ENCODE peak calls at places on chromosomes 3 and 15, in six cellular contexts. G is HL-60, M is sigmoid colon, C is stomach, N is GM12891, T is H1. F is an unnamed sample.

GRCh38 chr3:142844339-142844977 is 44.4 kb downstream of the PCOLCE2 start:
- DNase-seq in T (no peak), M (no peak), C (no peak), G (peak; percentile 34), N (no peak), F (no peak)

GRCh38 chr3:28081533-28081947 is 159.9 kb upstream of the CMC1 start:
- DNase-seq in G (no peak), M (no peak), T (no peak), N (no peak), C (no peak), F (no peak)

GRCh38 chr15:51299187-51300015 is 39.0 kb downstream of the CYP19A1 start:
- DNase-seq in C (no peak), M (no peak), T (no peak), N (no peak), G (no peak), F (no peak)

GRCh38 chr3:14842277-14842676 is 23.5 kb downstream of the FGD5 start:
- DNase-seq in T (no peak), N (no peak), M (no peak), C (no peak), G (no peak), F (no peak)

GRCh38 chr3:81726735-81727134 is 34.7 kb downstream of the GBE1 start:
- DNase-seq in M (no peak), N (no peak), T (no peak), C (no peak), G (no peak), F (no peak)

GRCh38 chr3:35426581-35426980 is 212.7 kb upstream of the ARPP21 start:
- DNase-seq in M (no peak), T (no peak), N (no peak), G (no peak), C (no peak), F (no peak)

GRCh38 chr15:67013696-67014095 is 51.7 kb upstream of the SMAD3 start:
- DNase-seq in M (no peak), G (no peak), N (no peak), C (no peak), T (peak; percentile 57), F (no peak)

GRCh38 chr3:39569095-39569494 is 101.6 kb downstream of the MOBP start:
- DNase-seq in M (no peak), N (no peak), C (peak; percentile 28), T (no peak), G (no peak), F (no peak)

GRCh38 chr15:80106051-80106450 is 46.6 kb downstream of the ZFAND6 start:
- DNase-seq in C (no peak), T (no peak), G (no peak), N (no peak), M (no peak), F (no peak)

GRCh38 chr3:123818921-123819429 is 65.2 kb downstream of the MYLK start:
- DNase-seq in G (no peak), M (no peak), N (no peak), C (no peak), T (no peak), F (no peak)

GRCh38 chr3:150920236-150920635 is 15.0 kb upstream of the MINDY4B start:
- DNase-seq in C (no peak), N (no peak), M (no peak), T (no peak), G (no peak), F (no peak)

GRCh38 chr15:93948728-93949127 is 282.6 kb upstream of the MCTP2 start:
- DNase-seq in C (no peak), G (no peak), T (no peak), M (no peak), N (no peak), F (no peak)

GRCh38 chr3:33250712-33251111 is 26.5 kb upstream of the FBXL2 start:
- DNase-seq in M (no peak), G (no peak), C (no peak), N (no peak), T (no peak), F (no peak)
- TF ChIP-seq POLR2AphosphoS5 in M (no peak), G (no peak), C (no peak), N (no peak), T (no peak), F (no peak)

GRCh38 chr15:22956980-22957264 is 23.2 kb downstream of the CYFIP1 start:
- DNase-seq in C (no peak), N (no peak), M (peak; percentile 36), G (peak; percentile 84), T (no peak), F (no peak)

GRCh38 chr15:22956257-22956979 is 23.8 kb downstream of the CYFIP1 start:
- DNase-seq in C (no peak), M (peak; percentile 68), T (no peak), G (no peak), N (no peak), F (no peak)

GRCh38 chr15:22954798-22955543 is 25.2 kb downstream of the CYFIP1 start:
- DNase-seq in G (no peak), C (no peak), N (no peak), M (peak; percentile 51), T (no peak), F (no peak)

GRCh38 chr15:22954326-22954725 is 25.8 kb downstream of the CYFIP1 start:
- DNase-seq in N (no peak), G (no peak), M (peak; percentile 47), C (no peak), T (no peak), F (no peak)

GRCh38 chr15:22955544-22956085 is 24.6 kb downstream of the CYFIP1 start:
- DNase-seq in G (peak; percentile 21), C (no peak), N (no peak), M (peak; percentile 60), T (no peak), F (no peak)
- TF ChIP-seq POLR2AphosphoS5 in G (no peak), C (no peak), N (no peak), M (no peak), T (no peak), F (no peak)

GRCh38 chr3:5014431-5014830 is 35.2 kb downstream of the BHLHE40 start:
- DNase-seq in T (no peak), M (peak; percentile 30), N (no peak), G (no peak), C (no peak), F (no peak)

GRCh38 chr3:5015056-5015455 is 35.8 kb downstream of the BHLHE40 start:
- DNase-seq in C (no peak), N (no peak), M (no peak), G (no peak), T (no peak), F (no peak)

GRCh38 chr3:5017953-5018531 is 38.8 kb downstream of the BHLHE40 start:
- DNase-seq in N (no peak), G (peak; percentile 26), C (peak; percentile 59), M (peak; percentile 83), T (no peak), F (no peak)

GRCh38 chr3:5019411-5020261 is 40.4 kb downstream of the BHLHE40 start:
- DNase-seq in N (no peak), T (no peak), M (no peak), C (peak; percentile 38), G (no peak), F (no peak)

GRCh38 chr3:5016218-5017161 is 37.3 kb downstream of the BHLHE40 start:
- DNase-seq in M (no peak), G (peak; percentile 89), N (peak; percentile 38), T (no peak), C (peak; percentile 59), F (no peak)
- TF ChIP-seq POLR2AphosphoS5 in M (peak; percentile 7), G (peak; percentile 82), N (no peak), T (no peak), C (peak; percentile 89), F (no peak)

GRCh38 chr3:32304510-32304909 is 66.0 kb downstream of the CMTM8 start:
- DNase-seq in N (no peak), C (no peak), T (no peak), M (no peak), G (no peak), F (no peak)
- TF ChIP-seq POLR2AphosphoS5 in N (no peak), C (no peak), T (no peak), M (no peak), G (no peak), F (no peak)

GRCh38 chr3:24492971-24493551 is 1.6 kb downstream of the THRB start:
- DNase-seq in C (no peak), G (no peak), T (no peak), N (no peak), M (no peak), F (no peak)

GRCh38 chr3:24495334-24495994 is 814 bp upstream of the THRB start:
- DNase-seq in C (peak; percentile 70), N (no peak), G (no peak), T (no peak), M (peak; percentile 76), F (peak; percentile 9)

GRCh38 chr3:24496529-24497482 is 2.2 kb upstream of the THRB start:
- DNase-seq in G (no peak), C (peak; percentile 82), T (peak; percentile 73), M (peak; percentile 91), N (no peak), F (no peak)

GRCh38 chr3:24493951-24494615 is 567 bp downstream of the THRB start:
- DNase-seq in T (peak; percentile 70), G (peak; percentile 2), N (no peak), M (peak; percentile 91), C (peak; percentile 80), F (peak; percentile 13)

DNA sequence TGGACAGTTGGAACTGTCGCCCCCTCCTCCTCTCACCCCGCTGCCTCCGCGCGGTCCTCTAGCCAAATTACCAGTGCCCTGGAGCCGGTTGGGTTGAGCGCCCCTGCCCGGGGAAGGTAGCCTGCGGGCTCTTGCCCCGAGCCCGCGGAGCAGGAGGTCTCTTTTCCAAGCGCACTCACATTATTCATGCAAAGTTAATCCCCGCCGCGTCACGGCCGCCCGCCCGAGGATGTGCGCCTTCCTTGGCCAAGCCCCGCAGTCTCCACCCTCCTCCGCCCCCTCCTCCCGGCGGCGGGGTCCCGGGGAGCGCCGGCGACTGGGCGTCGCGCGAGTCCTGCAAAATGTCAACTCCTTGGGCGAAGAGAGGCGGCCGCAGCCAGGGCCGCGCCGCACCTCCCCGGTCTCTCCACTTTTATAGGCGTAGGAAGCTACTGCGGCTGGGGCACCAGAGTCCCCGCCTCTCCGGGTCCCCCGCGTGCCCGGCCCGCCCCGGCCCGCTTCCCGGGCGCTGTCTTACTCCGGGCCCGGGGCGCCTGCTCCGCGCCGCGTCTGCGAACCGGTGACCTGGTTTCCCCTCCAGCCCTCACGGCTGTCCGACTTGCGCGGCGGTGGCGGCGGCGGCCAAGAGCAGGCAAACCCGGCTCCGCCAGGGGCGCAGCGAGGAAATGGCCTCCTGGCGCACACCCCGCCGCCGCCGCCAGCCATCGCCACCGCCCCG is at the start of gene THRB:
- DNase-seq in M (peak; percentile 87), C (peak; percentile 74), N (peak; percentile 37), T (peak; percentile 82), G (peak; percentile 11), F (peak; percentile 37)
- TF ChIP-seq POLR2AphosphoS5 in M (peak; percentile 61), C (peak; percentile 68), N (no peak), T (no peak), G (no peak), F (no peak)

GRCh38 chr15:71649894-71650293 is 160.5 kb upstream of the NR2E3 start:
- DNase-seq in M (no peak), C (no peak), G (no peak), N (no peak), T (no peak), F (no peak)
- TF ChIP-seq POLR2AphosphoS5 in M (no peak), C (no peak), G (no peak), N (no peak), T (no peak), F (no peak)

F was measured in GM12892.